ENCODE peak calls at places on chromosome 20, in six cellular contexts. W, H, T, B, U and Z are unnamed samples.

GRCh38 chr20:36582821-36583220 is 9.4 kb downstream of the TGIF2 start:
- DNase-seq in W (no peak), T (no peak), H (no peak), U (no peak), B (no peak), Z (no peak)

GRCh38 chr20:47870475-47870874 is 85.2 kb upstream of the SULF2 start:
- DNase-seq in T (no peak), B (no peak), U (no peak), W (no peak), H (no peak), Z (no peak)

GRCh38 chr20:1741309-1742048 is 83.9 kb upstream of the SIRPG start:
- DNase-seq in H (no peak), T (no peak), B (no peak), W (no peak), U (no peak), Z (no peak)

GRCh38 chr20:41734506-41734945 is 116.3 kb upstream of the CHD6 start:
- DNase-seq in U (peak; percentile 57), W (peak; percentile 9), H (no peak), B (peak; percentile 28), T (peak; percentile 48), Z (peak; percentile 16)

GRCh38 chr20:56800088-56800487 is 171.0 kb downstream of the TFAP2C start:
- DNase-seq in U (no peak), W (no peak), H (no peak), T (no peak), B (no peak), Z (no peak)

GRCh38 chr20:51583499-51583898 is 41.0 kb upstream of the NFATC2 start:
- DNase-seq in H (no peak), U (no peak), B (no peak), W (no peak), T (peak; percentile 86), Z (no peak)

GRCh38 chr20:62980380-62980960 is 26.3 kb downstream of the BHLHE23 start:
- DNase-seq in B (peak; percentile 45), T (peak; percentile 84), H (no peak), U (no peak), W (no peak), Z (no peak)

GRCh38 chr20:62209850-62210495 is 10.1 kb downstream of the HRH3 start:
- DNase-seq in W (no peak), H (no peak), T (no peak), U (no peak), B (no peak), Z (no peak)

GRCh38 chr20:10079964-10080363 is 45.2 kb downstream of the ANKEF1 start:
- DNase-seq in B (no peak), W (no peak), U (no peak), T (no peak), H (no peak), Z (no peak)

GRCh38 chr20:2713285-2713684 is 20.7 kb downstream of the EBF4 start:
- DNase-seq in H (no peak), W (no peak), T (peak; percentile 26), U (no peak), B (no peak), Z (no peak)

GRCh38 chr20:3420211-3420707 is 12.8 kb upstream of the DNAAF9 start:
- DNase-seq in T (no peak), W (peak; percentile 13), U (no peak), H (no peak), B (no peak), Z (peak; percentile 48)

GRCh38 chr20:31720486-31721407 is 1.9 kb downstream of the BCL2L1 start:
- DNase-seq in W (peak; percentile 10), U (peak; percentile 71), B (no peak), H (peak; percentile 19), T (peak; percentile 53), Z (no peak)

GRCh38 chr20:41276317-41276751 is 41.2 kb downstream of the ZHX3 start:
- DNase-seq in B (no peak), H (peak; percentile 15), W (no peak), T (no peak), U (no peak), Z (no peak)

GRCh38 chr20:64047968-64048401 is 1.5 kb downstream of the SOX18 start:
- DNase-seq in B (no peak), H (no peak), W (no peak), U (no peak), T (no peak), Z (no peak)

GRCh38 chr20:18728165-18728866 is 85.3 kb upstream of the SCP2D1 start:
- DNase-seq in W (no peak), U (no peak), T (peak; percentile 14), B (no peak), H (no peak), Z (no peak)

GRCh38 chr20:38601216-38602184 is at the start of gene ARHGAP40:
- DNase-seq in H (no peak), T (peak; percentile 47), U (no peak), W (no peak), B (no peak), Z (peak; percentile 38)

GRCh38 chr20:37380864-37381579 is 35.1 kb downstream of the SRC start:
- DNase-seq in T (no peak), U (peak; percentile 36), H (no peak), B (no peak), W (no peak), Z (no peak)